ENCODE peak calls at places on chromosomes 13 and 19, in four cellular contexts. M, F, Z and B are unnamed samples.

GRCh38 chr19:16886305-16886880 is 2.4 kb upstream of the F2RL3 start:
- DNase-seq in M (no peak), F (no peak), Z (peak; percentile 40), B (no peak)

GRCh38 chr13:65724261-65724660 is 1505.9 kb downstream of the PCDH9 start:
- DNase-seq in M (no peak), F (peak; percentile 14), Z (no peak), B (no peak)

GRCh38 chr19:4976412-4977298 is 7.7 kb downstream of the KDM4B start:
- DNase-seq in M (peak; percentile 62), F (peak; percentile 89), Z (peak; percentile 88), B (no peak)

GRCh38 chr13:47241446-47241845 is 344.6 kb upstream of the HTR2A start:
- DNase-seq in M (no peak), F (no peak), Z (no peak), B (no peak)

GRCh38 chr13:102620512-102620911 is 23.7 kb downstream of the TPP2 start:
- DNase-seq in M (no peak), F (no peak), Z (no peak), B (no peak)

GRCh38 chr19:49362926-49363264 is 679 bp upstream of the TEAD2 start:
- DNase-seq in M (no peak), F (no peak), Z (peak; percentile 67), B (no peak)

GRCh38 chr13:94966380-94966779 is 254.0 kb upstream of the SOX21 start:
- DNase-seq in M (no peak), F (no peak), Z (no peak), B (no peak)

GRCh38 chr19:12733369-12733896 is 1.1 kb downstream of the TRIR start:
- DNase-seq in M (no peak), F (no peak), Z (no peak), B (no peak)

GRCh38 chr13:22428188-22428828 is 752.5 kb upstream of the SGCG start:
- DNase-seq in M (no peak), F (no peak), Z (no peak), B (no peak)

GRCh38 chr13:26688286-26688685 is 72.3 kb downstream of the GPR12 start:
- DNase-seq in M (no peak), F (no peak), Z (no peak), B (no peak)

GRCh38 chr13:111110054-111110453 is 5.1 kb upstream of the ARHGEF7 start:
- DNase-seq in M (no peak), F (no peak), Z (no peak), B (no peak)

GRCh38 chr13:42495751-42496150 is 78.2 kb upstream of the TNFSF11 start:
- DNase-seq in M (no peak), F (no peak), Z (no peak), B (no peak)

GRCh38 chr19:32642771-32643170 is 32.2 kb downstream of the ANKRD27 start:
- DNase-seq in M (no peak), F (no peak), Z (no peak), B (no peak)

GRCh38 chr19:36771275-36772231 is 1.1 kb downstream of the ZNF850 start:
- DNase-seq in M (no peak), F (peak; percentile 18), Z (peak; percentile 68), B (peak; percentile 14)

GRCh38 chr13:47628666-47629065 is 372.4 kb downstream of the SUCLA2 start:
- DNase-seq in M (no peak), F (peak; percentile 13), Z (no peak), B (no peak)

GRCh38 chr13:45678282-45678681 is 23.8 kb upstream of the CBY2 start:
- DNase-seq in M (no peak), F (no peak), Z (no peak), B (no peak)

GRCh38 chr13:93262729-93263128 is 36.1 kb downstream of the GPC6 start:
- DNase-seq in M (no peak), F (peak; percentile 58), Z (no peak), B (no peak)

GRCh38 chr19:19697589-19697988 is 28.9 kb downstream of the ZNF101 start:
- DNase-seq in M (no peak), F (no peak), Z (no peak), B (no peak)

GRCh38 chr13:40306817-40307216 is 359.6 kb downstream of the FOXO1 start:
- DNase-seq in M (no peak), F (no peak), Z (no peak), B (no peak)

GRCh38 chr13:32426191-32426980 is 1.5 kb downstream of the N4BP2L1 start:
- DNase-seq in M (no peak), F (no peak), Z (no peak), B (no peak)

GRCh38 chr13:30020726-30021312 is 170.4 kb upstream of the UBL3 start:
- DNase-seq in M (no peak), F (no peak), Z (no peak), B (no peak)

GRCh38 chr19:51514866-51515481 is 13.4 kb upstream of the SIGLEC12 start:
- DNase-seq in M (no peak), F (peak; percentile 3), Z (no peak), B (no peak)

GRCh38 chr19:55258476-55258827 is 365 bp downstream of the PPP6R1 start:
- DNase-seq in M (no peak), F (no peak), Z (no peak), B (peak; percentile 31)

GRCh38 chr19:11239377-11240000 is at the start of gene ANGPTL8:
- DNase-seq in M (no peak), F (no peak), Z (no peak), B (no peak)

GRCh38 chr19:19460761-19461265 is 54.5 kb downstream of the TSSK6 start:
- DNase-seq in M (peak; percentile 50), F (no peak), Z (peak; percentile 42), B (no peak)

GRCh38 chr13:55661505-55661904 is 1479.2 kb upstream of the PRR20A start:
- DNase-seq in M (no peak), F (no peak), Z (no peak), B (no peak)

GRCh38 chr13:111211789-111212516 is 96.8 kb downstream of the ARHGEF7 start:
- DNase-seq in M (no peak), F (no peak), Z (no peak), B (no peak)

GRCh38 chr13:106471957-106472543 is 63.4 kb downstream of the EFNB2 start:
- DNase-seq in M (no peak), F (peak; percentile 61), Z (peak; percentile 43), B (no peak)

GRCh38 chr19:39138221-39139211 is 12.9 kb downstream of the PAK4 start:
- DNase-seq in M (peak; percentile 56), F (no peak), Z (no peak), B (no peak)

GRCh38 chr13:32174366-32174765 is 140.8 kb downstream of the ZAR1L start:
- DNase-seq in M (no peak), F (no peak), Z (no peak), B (no peak)

GRCh38 chr13:43319617-43320444 is 296.4 kb downstream of the DNAJC15 start:
- DNase-seq in M (no peak), F (no peak), Z (no peak), B (no peak)

GRCh38 chr19:47305309-47305751 is 4.3 kb upstream of the C5AR1 start:
- DNase-seq in M (peak; percentile 51), F (peak; percentile 76), Z (peak; percentile 73), B (peak; percentile 64)

GRCh38 chr13:26480246-26480855 is 77.1 kb upstream of the WASF3 start:
- DNase-seq in M (no peak), F (peak; percentile 5), Z (no peak), B (no peak)

GRCh38 chr13:113390874-113391497 is 27.1 kb upstream of the GRTP1 start:
- DNase-seq in M (peak; percentile 5), F (no peak), Z (no peak), B (peak; percentile 2)

GRCh38 chr19:488505-489417 is 7.5 kb upstream of the MADCAM1 start:
- DNase-seq in M (peak; percentile 94), F (peak; percentile 59), Z (peak; percentile 96), B (peak; percentile 94)
- TF ChIP-seq CTCF in M (peak; percentile 33), F (no peak), Z (peak; percentile 39), B (no peak)

DNA sequence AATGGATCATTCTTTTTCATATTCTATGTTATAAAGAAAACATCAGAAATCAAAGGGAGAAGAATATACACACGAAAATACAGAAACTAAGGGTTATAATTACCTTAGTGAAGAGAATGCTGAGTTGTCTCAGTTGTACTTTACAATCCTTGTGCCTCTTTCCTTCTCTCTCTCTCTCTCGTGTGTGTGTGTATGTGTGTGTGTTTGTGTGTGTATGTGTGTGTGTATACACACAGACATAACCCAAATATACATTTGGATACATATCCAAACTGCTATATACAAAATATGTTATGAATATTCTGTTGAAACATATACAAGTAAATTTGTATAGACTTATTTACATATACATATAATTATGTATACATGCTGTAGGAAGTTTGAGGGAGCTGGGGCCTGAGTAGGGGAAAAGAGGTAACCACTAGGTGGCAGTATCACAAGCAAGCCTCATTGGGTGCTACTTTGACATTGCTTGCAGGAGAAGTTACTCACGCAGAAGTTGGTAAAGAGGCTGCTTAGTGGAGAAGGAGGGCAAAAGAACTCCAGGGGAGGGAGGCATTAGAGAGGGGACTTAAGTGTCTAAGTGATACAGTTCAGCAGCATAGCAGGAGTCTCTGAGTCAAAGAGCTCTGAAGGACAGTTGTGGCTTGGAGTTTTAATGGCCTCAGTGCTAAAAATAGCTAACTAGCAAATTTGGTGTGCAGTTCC is 465.1 kb upstream of the PCDH20 start:
- DNase-seq in M (no peak), F (no peak), Z (no peak), B (no peak)
- TF ChIP-seq CTCF in M (peak; percentile 45), F (peak; percentile 9), Z (no peak), B (peak; percentile 59)

DNA sequence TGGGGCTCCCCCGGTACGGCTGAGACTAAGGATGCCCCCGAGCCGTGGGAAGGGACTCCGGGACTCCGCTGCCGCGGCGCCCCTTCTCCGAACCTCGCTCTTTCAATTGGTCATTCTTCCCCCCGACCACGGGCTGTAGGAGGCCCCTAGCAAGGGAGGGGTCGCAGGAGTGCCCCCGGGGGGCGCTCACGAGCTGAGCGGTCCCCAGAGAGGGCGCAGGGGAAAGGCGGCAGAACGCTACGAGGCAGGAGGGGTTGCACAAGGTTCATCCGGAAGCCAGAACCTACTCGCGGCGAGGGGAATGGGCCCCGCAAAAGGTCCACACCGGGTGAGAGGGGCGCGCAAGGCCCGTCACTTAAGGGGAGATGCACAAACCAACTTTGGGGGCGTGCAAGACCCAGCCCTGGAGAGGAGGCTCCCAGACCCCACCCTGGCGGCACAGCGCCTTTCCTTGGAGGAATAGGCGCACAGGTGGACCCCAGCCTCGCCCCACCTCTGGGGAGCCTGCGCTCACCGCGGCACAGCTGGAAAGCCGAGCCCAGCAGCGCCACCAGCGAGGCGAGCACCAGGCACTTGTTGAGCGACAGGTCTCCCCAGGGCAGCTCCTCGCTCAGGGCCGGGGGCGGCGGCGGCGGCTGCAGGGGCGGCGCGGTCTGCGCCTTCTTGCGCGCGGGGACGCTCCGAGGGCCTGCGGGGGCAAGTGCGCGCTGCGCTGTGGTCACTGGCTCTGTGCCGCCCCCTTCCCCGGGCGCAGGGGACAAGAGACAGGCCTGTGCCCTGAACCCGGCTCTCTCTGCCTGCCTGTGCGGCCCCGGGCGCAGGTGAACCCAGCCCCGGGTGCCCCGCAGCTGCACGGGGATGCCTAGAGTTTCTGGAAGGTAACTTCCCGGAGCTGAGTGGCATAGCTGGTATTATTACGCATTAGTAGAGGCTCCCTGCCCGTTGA is 2.8 kb downstream of the JSRP1 start:
- DNase-seq in M (no peak), F (no peak), Z (no peak), B (no peak)
- TF ChIP-seq CTCF in M (no peak), F (no peak), Z (no peak), B (peak; percentile 41)

GRCh38 chr13:80047406-80047805 is 293.5 kb downstream of the SPRY2 start:
- DNase-seq in M (no peak), F (peak; percentile 27), Z (no peak), B (no peak)

GRCh38 chr13:80048030-80048429 is 292.9 kb downstream of the SPRY2 start:
- DNase-seq in M (no peak), F (no peak), Z (no peak), B (no peak)

GRCh38 chr13:80050252-80050651 is 290.7 kb downstream of the SPRY2 start:
- DNase-seq in M (no peak), F (no peak), Z (no peak), B (no peak)

GRCh38 chr13:80052286-80052685 is 288.6 kb downstream of the SPRY2 start:
- DNase-seq in M (no peak), F (no peak), Z (no peak), B (no peak)

GRCh38 chr13:80048802-80049201 is 292.1 kb downstream of the SPRY2 start:
- DNase-seq in M (peak; percentile 81), F (peak; percentile 89), Z (peak; percentile 77), B (no peak)
- TF ChIP-seq CTCF in M (no peak), F (no peak), Z (no peak), B (no peak)